ENCODE peak calls at places on chromosomes 5 and 9, in five cellular contexts. P is OCI-LY7, E is right lobe of liver, A is H9, W is heart left ventricle. M is an unnamed sample.

GRCh38 chr9:134455951-134456739 is 129.9 kb downstream of the RXRA start:
- DNase-seq in W (peak; percentile 91), E (peak; percentile 70), P (no peak), A (no peak), M (peak; percentile 87)

GRCh38 chr9:133512253-133513213 is 12.2 kb downstream of the MYMK start:
- DNase-seq in E (no peak), W (peak; percentile 27), A (no peak), P (no peak), M (no peak)

GRCh38 chr9:114121445-114122151 is 22.5 kb upstream of the KIF12 start:
- DNase-seq in A (no peak), W (no peak), E (no peak), P (no peak), M (no peak)

GRCh38 chr9:131977074-131977838 is 102.4 kb downstream of the MED27 start:
- DNase-seq in P (no peak), E (no peak), W (no peak), A (no peak), M (no peak)

GRCh38 chr5:169065400-169065799 is 235.5 kb downstream of the SLIT3 start:
- DNase-seq in P (no peak), A (no peak), E (no peak), W (no peak), M (no peak)

GRCh38 chr9:105313238-105313637 is 68.8 kb downstream of the SLC44A1 start:
- DNase-seq in A (no peak), W (no peak), E (no peak), P (no peak), M (no peak)

GRCh38 chr5:2329741-2330140 is 421.7 kb downstream of the IRX2 start:
- DNase-seq in A (no peak), W (no peak), E (no peak), P (no peak), M (no peak)

GRCh38 chr5:116395708-116396203 is 178.9 kb downstream of the SEMA6A start:
- DNase-seq in W (no peak), E (no peak), A (no peak), P (no peak), M (no peak)

GRCh38 chr5:149268928-149269557 is 2.6 kb upstream of the AFAP1L1 start:
- DNase-seq in A (no peak), E (no peak), P (peak; percentile 73), W (no peak), M (no peak)

GRCh38 chr5:110623875-110624274 is 102.6 kb downstream of the TMEM232 start:
- DNase-seq in E (no peak), A (no peak), W (no peak), P (no peak), M (no peak)

GRCh38 chr5:9094582-9094981 is 451.3 kb downstream of the SEMA5A start:
- DNase-seq in P (no peak), A (no peak), E (no peak), W (no peak), M (no peak)

GRCh38 chr5:61790678-61791077 is 458.6 kb downstream of the ZSWIM6 start:
- DNase-seq in P (no peak), W (no peak), A (no peak), E (peak; percentile 55), M (no peak)

GRCh38 chr5:106584268-106584667 is 1086.5 kb downstream of the EFNA5 start:
- DNase-seq in P (no peak), W (no peak), A (no peak), E (no peak), M (no peak)

GRCh38 chr5:175657593-175658271 is at the start of gene HRH2:
- DNase-seq in P (no peak), E (no peak), A (peak; percentile 52), W (peak; percentile 70), M (peak; percentile 53)

GRCh38 chr9:121369595-121370265 is at the start of gene STOM:
- DNase-seq in P (no peak), W (peak; percentile 94), A (no peak), E (peak; percentile 98), M (peak; percentile 93)
- H3K4me1 ChIP-seq in P (peaks cover 15% of the 10 kb centered on the region), W (peaks cover 66% of the 10 kb centered on the region), A (no peaks in the 10 kb centered on the region), E (no peaks in the 10 kb centered on the region), M (peaks cover 96% of the 10 kb centered on the region)

GRCh38 chr9:124675261-124676158 is 95.6 kb downstream of the NR6A1 start:
- DNase-seq in W (no peak), P (no peak), A (no peak), E (no peak), M (no peak)
- TF ChIP-seq CTCF in W (no peak), P (no peak), A (no peak), E (peak; percentile 7), M (no peak)

DNA sequence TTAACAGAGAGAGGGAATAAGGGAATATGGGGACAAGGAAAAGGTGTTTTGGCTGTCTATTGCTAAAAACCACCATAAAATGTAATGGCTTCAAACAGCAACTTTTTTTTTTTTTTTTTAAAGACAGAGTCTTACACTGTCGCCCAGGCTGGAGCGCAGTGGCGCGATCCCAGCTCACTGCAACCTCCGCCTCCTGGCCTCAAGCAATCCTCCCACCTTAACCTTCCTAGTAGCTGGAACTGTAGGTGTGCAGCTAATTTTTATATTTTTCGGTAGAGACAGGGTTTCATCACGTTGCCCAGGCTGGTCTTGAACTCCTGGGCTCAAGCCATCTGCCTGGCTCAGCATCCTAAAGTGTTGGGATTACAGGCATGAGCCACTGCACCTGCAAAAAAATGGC is 4.3 kb upstream of the SPATA24 start:
- DNase-seq in A (no peak), W (no peak), E (no peak), P (no peak), M (no peak)
- H3K27ac ChIP-seq in A (no peak overlapping the region), W (no peak overlapping the region), E (no peak overlapping the region), P (peak overlapping the region; percentile 68), M (no peak overlapping the region)

GRCh38 chr5:68918306-68918705 is 175.5 kb upstream of the SLC30A5 start:
- DNase-seq in P (no peak), E (no peak), A (no peak), W (no peak), M (no peak)
- H3K4me1 ChIP-seq in P (no peaks in the 10 kb centered on the region), E (no peaks in the 10 kb centered on the region), A (no peaks in the 10 kb centered on the region), W (no peaks in the 10 kb centered on the region), M (no peaks in the 10 kb centered on the region)

DNA sequence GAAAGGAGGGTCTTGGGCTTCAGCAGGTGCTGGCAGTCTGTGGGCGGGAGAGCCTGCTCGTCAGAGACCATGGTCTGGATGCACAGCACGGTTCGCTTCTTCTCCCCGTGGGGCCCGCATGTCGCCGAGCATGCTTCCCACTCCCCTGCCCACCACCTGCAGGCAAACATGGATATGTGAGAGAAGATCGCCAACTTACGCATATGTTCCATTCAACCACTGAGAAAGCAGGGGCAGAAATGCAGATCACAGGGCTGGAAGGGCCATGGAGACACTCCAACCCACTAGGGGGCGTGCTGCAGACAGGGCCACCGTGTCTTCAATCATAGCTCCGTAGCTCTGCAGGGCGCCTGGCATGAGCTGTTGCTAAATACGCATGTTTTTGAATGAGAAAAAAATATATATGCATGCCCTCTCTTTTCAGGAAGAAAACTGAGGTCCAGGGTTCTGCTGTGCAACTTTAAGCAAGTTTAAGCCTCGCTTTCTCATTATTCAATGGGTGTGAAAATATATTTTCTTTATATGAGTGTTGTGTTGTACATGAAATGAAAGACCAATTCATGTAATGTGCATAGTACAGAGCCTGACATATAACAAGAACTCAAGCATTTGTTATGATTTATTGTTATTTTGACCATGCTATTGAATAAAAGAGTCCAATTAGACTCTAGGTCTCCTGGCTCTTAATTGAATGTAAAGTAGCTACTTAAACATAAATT is 148.0 kb downstream of the TARS1 start:
- DNase-seq in W (no peak), A (peak; percentile 81), P (peak; percentile 27), E (no peak), M (no peak)
- TF ChIP-seq CTCF in W (peak; percentile 31), A (peak; percentile 96), P (peak; percentile 79), E (peak; percentile 17), M (peak; percentile 42)

GRCh38 chr9:128122809-128123175 is 4.7 kb downstream of the PTGES2 start:
- DNase-seq in E (peak; percentile 47), P (no peak), W (peak; percentile 25), A (no peak), M (peak; percentile 14)

GRCh38 chr9:128125575-128126354 is 1.8 kb downstream of the PTGES2 start:
- DNase-seq in A (no peak), P (peak; percentile 24), E (peak; percentile 43), W (peak; percentile 23), M (no peak)

GRCh38 chr9:128123451-128124080 is 4.0 kb downstream of the PTGES2 start:
- DNase-seq in A (no peak), P (no peak), E (peak; percentile 45), W (peak; percentile 30), M (peak; percentile 16)

GRCh38 chr9:128124873-128125574 is 2.5 kb downstream of the PTGES2 start:
- DNase-seq in W (peak; percentile 66), A (peak; percentile 88), E (peak; percentile 52), P (peak; percentile 64), M (peak; percentile 59)

DNA sequence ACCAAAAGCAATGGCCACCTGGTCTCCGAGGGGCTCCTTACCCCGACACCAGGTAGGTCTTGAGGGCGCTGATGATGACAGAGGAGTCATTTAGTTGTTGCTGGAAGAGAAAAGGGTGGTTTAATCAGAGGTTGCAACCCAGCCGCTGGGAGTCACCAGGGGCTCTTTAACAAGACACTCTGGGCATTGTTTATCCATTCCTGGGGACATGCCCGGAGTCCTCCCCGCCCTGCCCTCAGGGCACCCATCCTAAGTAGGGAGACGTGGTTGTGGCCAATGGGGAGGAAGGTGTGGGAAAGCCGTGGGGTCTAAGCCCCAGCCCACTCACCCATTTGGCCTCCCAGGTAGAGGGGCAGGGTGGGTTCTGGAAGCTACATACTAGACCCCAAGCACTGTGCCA is 3.1 kb downstream of the PTGES2 start:
- DNase-seq in E (peak; percentile 42), P (no peak), A (no peak), W (peak; percentile 19), M (peak; percentile 7)
- H3K27ac ChIP-seq in E (no peak overlapping the region), P (no peak overlapping the region), A (no peak overlapping the region), W (no peak overlapping the region), M (no peak overlapping the region)

M was measured in left ventricle myocardium inferior.